ENCODE peak calls at places on chromosomes 6 and 20, in five cellular contexts. L is Ammon's horn, Y is Calu3, Z is C1 segment of cervical spinal cord, B is mesendoderm. N is an unnamed sample.

GRCh38 chr20:32797160-32797468 is 22.6 kb upstream of the MAPRE1 start:
- DNase-seq in Z (no peak), L (no peak), Y (no peak), B (no peak), N (peak; percentile 66)

GRCh38 chr20:17822039-17822438 is 122.3 kb downstream of the BANF2 start:
- DNase-seq in Z (no peak), L (no peak), B (no peak), Y (peak; percentile 6), N (no peak)

GRCh38 chr6:145025488-145025887 is 709.8 kb downstream of the EPM2A start:
- DNase-seq in B (no peak), Z (no peak), L (no peak), Y (no peak), N (no peak)

GRCh38 chr6:170313716-170314295 is 7.2 kb downstream of the FAM120B start:
- DNase-seq in Y (no peak), Z (no peak), L (no peak), B (no peak), N (no peak)

GRCh38 chr6:56339524-56339923 is 92.1 kb upstream of the COL21A1 start:
- DNase-seq in B (no peak), Y (no peak), L (no peak), Z (no peak), N (no peak)

GRCh38 chr20:53609501-53610445 is 16.1 kb upstream of the ZNF217 start:
- DNase-seq in Y (no peak), Z (no peak), L (peak; percentile 30), B (peak; percentile 79), N (peak; percentile 61)

GRCh38 chr20:40390654-40391053 is 298.4 kb downstream of the MAFB start:
- DNase-seq in B (peak; percentile 61), Z (no peak), Y (no peak), L (no peak), N (no peak)

GRCh38 chr20:10604865-10605440 is 68.8 kb downstream of the JAG1 start:
- DNase-seq in Z (no peak), L (no peak), B (no peak), Y (no peak), N (no peak)

GRCh38 chr6:169344651-169345050 is 91.0 kb upstream of the THBS2 start:
- DNase-seq in L (no peak), Z (no peak), Y (no peak), B (no peak), N (peak; percentile 38)

GRCh38 chr6:139587469-139587868 is 213.0 kb upstream of the CITED2 start:
- DNase-seq in Z (no peak), L (no peak), B (peak; percentile 96), Y (no peak), N (peak; percentile 78)

GRCh38 chr6:154479388-154480143 is 30.9 kb downstream of the CNKSR3 start:
- DNase-seq in Z (no peak), B (no peak), L (no peak), Y (no peak), N (no peak)

GRCh38 chr6:116244284-116244683 is 9.6 kb downstream of the TSPYL4 start:
- DNase-seq in L (no peak), B (no peak), Y (no peak), Z (no peak), N (no peak)

GRCh38 chr6:52491203-52492069 is 71.3 kb downstream of the EFHC1 start:
- DNase-seq in L (no peak), B (no peak), Z (no peak), Y (no peak), N (no peak)

GRCh38 chr6:34066284-34066571 is 79.7 kb downstream of the GRM4 start:
- DNase-seq in L (no peak), Y (no peak), B (no peak), Z (no peak), N (no peak)

GRCh38 chr6:49676671-49677281 is 36.6 kb downstream of the CRISP2 start:
- DNase-seq in Y (peak; percentile 42), B (peak; percentile 83), Z (no peak), L (no peak), N (peak; percentile 54)

GRCh38 chr6:163243691-163244505 is 170.6 kb upstream of the QKI start:
- DNase-seq in Z (no peak), Y (no peak), B (no peak), L (no peak), N (no peak)

GRCh38 chr6:29236060-29236459 is 65.4 kb downstream of the OR2J2 start:
- DNase-seq in Y (no peak), Z (no peak), B (no peak), L (no peak), N (no peak)

GRCh38 chr6:12801141-12801540 is 84.6 kb downstream of the PHACTR1 start:
- DNase-seq in B (no peak), Z (no peak), Y (no peak), L (no peak), N (no peak)

GRCh38 chr20:40009542-40009941 is 679.5 kb downstream of the MAFB start:
- DNase-seq in Z (no peak), B (no peak), Y (no peak), L (no peak), N (no peak)

GRCh38 chr20:63108247-63108646 is 101.5 kb upstream of the BHLHE23 start:
- DNase-seq in L (no peak), Y (no peak), Z (no peak), B (no peak), N (no peak)

GRCh38 chr6:103854059-103854458 is 1005.7 kb downstream of the HACE1 start:
- DNase-seq in B (peak; percentile 38), L (no peak), Z (no peak), Y (no peak), N (no peak)

GRCh38 chr6:41936073-41936837 is 5.4 kb downstream of the CCND3 start:
- DNase-seq in Z (peak; percentile 63), L (peak; percentile 93), B (peak; percentile 89), Y (peak; percentile 80), N (peak; percentile 87)

GRCh38 chr20:47790032-47790965 is 5.0 kb upstream of the SULF2 start:
- DNase-seq in Y (no peak), Z (no peak), L (no peak), B (no peak), N (no peak)